ENCODE peak calls at places on chromosomes 13 and 19, in nine cellular contexts. One of them, this sample, is unnamed.

GRCh38 chr13:27909378-27909777 is 10.4 kb upstream of the PDX1 start:
- DNase-seq in activated T-helper 1 cell treated with anti-CD3 and anti-CD28 coated beads, Interleukin-12 subunit alpha, Interleukin-12 subunit beta, Interleukin-2, Interleukin-4 antibody, amounts not matched to agents 30 ng/mL and 10 ng/mL and 1 ng/mL, durations not matched to agents 14 hours and 24 hours and 36 hours: no peak
- DNase-seq in EH: no peak
- DNase-seq in stimulated activated CD8-positive, alpha-beta memory T cell treated with anti-CD3 and anti-CD28 coated beads, Interleukin-12 subunit alpha, Interleukin-12 subunit beta, amount 100 ng/mL, for 1 hour: no peak
- DNase-seq in left cardiac atrium: no peak
- DNase-seq in activated T-cell treated with anti-CD3 and anti-CD28 coated beads, Interleukin-2, amount 50 U/mL, for 72 hours: no peak
- DNase-seq in ELR: no peak
- DNase-seq in K562: no peak
- DNase-seq in stimulated activated CD4-positive, alpha-beta T cell treated with anti-CD3 and anti-CD28 coated beads, Interleukin-2, amount 100 ng/mL, for 48 hours: no peak
- DNase-seq in this sample: no peak

GRCh38 chr19:1465191-1466016 is 13.6 kb downstream of the C19orf25 start:
- DNase-seq in left cardiac atrium: no peak
- DNase-seq in K562: no peak
- DNase-seq in ELR: peak; percentile 56
- DNase-seq in activated T-cell treated with anti-CD3 and anti-CD28 coated beads, Interleukin-2, amount 50 U/mL, for 72 hours: peak; percentile 47
- DNase-seq in activated T-helper 1 cell treated with anti-CD3 and anti-CD28 coated beads, Interleukin-12 subunit alpha, Interleukin-12 subunit beta, Interleukin-2, Interleukin-4 antibody, amounts not matched to agents 30 ng/mL and 10 ng/mL and 1 ng/mL, durations not matched to agents 14 hours and 24 hours and 36 hours: no peak
- DNase-seq in stimulated activated CD4-positive, alpha-beta T cell treated with anti-CD3 and anti-CD28 coated beads, Interleukin-2, amount 100 ng/mL, for 48 hours: no peak
- DNase-seq in stimulated activated CD8-positive, alpha-beta memory T cell treated with anti-CD3 and anti-CD28 coated beads, Interleukin-12 subunit alpha, Interleukin-12 subunit beta, amount 100 ng/mL, for 1 hour: no peak
- DNase-seq in EH: peak; percentile 71
- DNase-seq in this sample: no peak

GRCh38 chr13:35630551-35631275 is 154.2 kb upstream of the MAB21L1 start:
- DNase-seq in stimulated activated CD4-positive, alpha-beta T cell treated with anti-CD3 and anti-CD28 coated beads, Interleukin-2, amount 100 ng/mL, for 48 hours: no peak
- DNase-seq in K562: peak; percentile 7
- DNase-seq in activated T-helper 1 cell treated with anti-CD3 and anti-CD28 coated beads, Interleukin-12 subunit alpha, Interleukin-12 subunit beta, Interleukin-2, Interleukin-4 antibody, amounts not matched to agents 30 ng/mL and 10 ng/mL and 1 ng/mL, durations not matched to agents 14 hours and 24 hours and 36 hours: no peak
- DNase-seq in left cardiac atrium: no peak
- DNase-seq in ELR: peak; percentile 87
- DNase-seq in EH: peak; percentile 77
- DNase-seq in stimulated activated CD8-positive, alpha-beta memory T cell treated with anti-CD3 and anti-CD28 coated beads, Interleukin-12 subunit alpha, Interleukin-12 subunit beta, amount 100 ng/mL, for 1 hour: no peak
- DNase-seq in activated T-cell treated with anti-CD3 and anti-CD28 coated beads, Interleukin-2, amount 50 U/mL, for 72 hours: no peak
- DNase-seq in this sample: no peak

GRCh38 chr13:97780486-97780885 is 173.0 kb upstream of the IPO5 start:
- DNase-seq in activated T-helper 1 cell treated with anti-CD3 and anti-CD28 coated beads, Interleukin-12 subunit alpha, Interleukin-12 subunit beta, Interleukin-2, Interleukin-4 antibody, amounts not matched to agents 30 ng/mL and 10 ng/mL and 1 ng/mL, durations not matched to agents 14 hours and 24 hours and 36 hours: no peak
- DNase-seq in left cardiac atrium: no peak
- DNase-seq in ELR: no peak
- DNase-seq in EH: no peak
- DNase-seq in stimulated activated CD4-positive, alpha-beta T cell treated with anti-CD3 and anti-CD28 coated beads, Interleukin-2, amount 100 ng/mL, for 48 hours: no peak
- DNase-seq in activated T-cell treated with anti-CD3 and anti-CD28 coated beads, Interleukin-2, amount 50 U/mL, for 72 hours: no peak
- DNase-seq in K562: no peak
- DNase-seq in stimulated activated CD8-positive, alpha-beta memory T cell treated with anti-CD3 and anti-CD28 coated beads, Interleukin-12 subunit alpha, Interleukin-12 subunit beta, amount 100 ng/mL, for 1 hour: no peak
- DNase-seq in this sample: no peak

GRCh38 chr19:48636859-48637448 is at the start of gene DBP:
- DNase-seq in K562: no peak
- DNase-seq in EH: peak; percentile 54
- DNase-seq in ELR: peak; percentile 40
- DNase-seq in left cardiac atrium: peak; percentile 53
- DNase-seq in stimulated activated CD4-positive, alpha-beta T cell treated with anti-CD3 and anti-CD28 coated beads, Interleukin-2, amount 100 ng/mL, for 48 hours: no peak
- DNase-seq in stimulated activated CD8-positive, alpha-beta memory T cell treated with anti-CD3 and anti-CD28 coated beads, Interleukin-12 subunit alpha, Interleukin-12 subunit beta, amount 100 ng/mL, for 1 hour: no peak
- DNase-seq in activated T-helper 1 cell treated with anti-CD3 and anti-CD28 coated beads, Interleukin-12 subunit alpha, Interleukin-12 subunit beta, Interleukin-2, Interleukin-4 antibody, amounts not matched to agents 30 ng/mL and 10 ng/mL and 1 ng/mL, durations not matched to agents 14 hours and 24 hours and 36 hours: no peak
- DNase-seq in activated T-cell treated with anti-CD3 and anti-CD28 coated beads, Interleukin-2, amount 50 U/mL, for 72 hours: no peak
- DNase-seq in this sample: no peak

GRCh38 chr19:38557205-38557799 is 60.5 kb downstream of the MAP4K1 start:
- DNase-seq in activated T-cell treated with anti-CD3 and anti-CD28 coated beads, Interleukin-2, amount 50 U/mL, for 72 hours: peak; percentile 64
- DNase-seq in ELR: no peak
- DNase-seq in left cardiac atrium: no peak
- DNase-seq in stimulated activated CD4-positive, alpha-beta T cell treated with anti-CD3 and anti-CD28 coated beads, Interleukin-2, amount 100 ng/mL, for 48 hours: no peak
- DNase-seq in activated T-helper 1 cell treated with anti-CD3 and anti-CD28 coated beads, Interleukin-12 subunit alpha, Interleukin-12 subunit beta, Interleukin-2, Interleukin-4 antibody, amounts not matched to agents 30 ng/mL and 10 ng/mL and 1 ng/mL, durations not matched to agents 14 hours and 24 hours and 36 hours: peak; percentile 15
- DNase-seq in stimulated activated CD8-positive, alpha-beta memory T cell treated with anti-CD3 and anti-CD28 coated beads, Interleukin-12 subunit alpha, Interleukin-12 subunit beta, amount 100 ng/mL, for 1 hour: no peak
- DNase-seq in EH: no peak
- DNase-seq in K562: peak; percentile 77
- DNase-seq in this sample: peak; percentile 78

GRCh38 chr19:372306-372890 is 27.8 kb upstream of the MIER2 start:
- DNase-seq in ELR: no peak
- DNase-seq in EH: peak; percentile 67
- DNase-seq in activated T-cell treated with anti-CD3 and anti-CD28 coated beads, Interleukin-2, amount 50 U/mL, for 72 hours: no peak
- DNase-seq in left cardiac atrium: peak; percentile 58
- DNase-seq in activated T-helper 1 cell treated with anti-CD3 and anti-CD28 coated beads, Interleukin-12 subunit alpha, Interleukin-12 subunit beta, Interleukin-2, Interleukin-4 antibody, amounts not matched to agents 30 ng/mL and 10 ng/mL and 1 ng/mL, durations not matched to agents 14 hours and 24 hours and 36 hours: no peak
- DNase-seq in stimulated activated CD4-positive, alpha-beta T cell treated with anti-CD3 and anti-CD28 coated beads, Interleukin-2, amount 100 ng/mL, for 48 hours: no peak
- DNase-seq in K562: no peak
- DNase-seq in stimulated activated CD8-positive, alpha-beta memory T cell treated with anti-CD3 and anti-CD28 coated beads, Interleukin-12 subunit alpha, Interleukin-12 subunit beta, amount 100 ng/mL, for 1 hour: no peak
- DNase-seq in this sample: no peak

GRCh38 chr19:5345895-5346386 is 5.3 kb upstream of the PTPRS start:
- DNase-seq in left cardiac atrium: no peak
- DNase-seq in stimulated activated CD8-positive, alpha-beta memory T cell treated with anti-CD3 and anti-CD28 coated beads, Interleukin-12 subunit alpha, Interleukin-12 subunit beta, amount 100 ng/mL, for 1 hour: no peak
- DNase-seq in activated T-helper 1 cell treated with anti-CD3 and anti-CD28 coated beads, Interleukin-12 subunit alpha, Interleukin-12 subunit beta, Interleukin-2, Interleukin-4 antibody, amounts not matched to agents 30 ng/mL and 10 ng/mL and 1 ng/mL, durations not matched to agents 14 hours and 24 hours and 36 hours: no peak
- DNase-seq in ELR: peak; percentile 69
- DNase-seq in stimulated activated CD4-positive, alpha-beta T cell treated with anti-CD3 and anti-CD28 coated beads, Interleukin-2, amount 100 ng/mL, for 48 hours: no peak
- DNase-seq in activated T-cell treated with anti-CD3 and anti-CD28 coated beads, Interleukin-2, amount 50 U/mL, for 72 hours: no peak
- DNase-seq in K562: no peak
- DNase-seq in EH: peak; percentile 79
- DNase-seq in this sample: peak; percentile 45

GRCh38 chr19:34418300-34418699 is 9.9 kb upstream of the UBA2 start:
- DNase-seq in ELR: no peak
- DNase-seq in stimulated activated CD4-positive, alpha-beta T cell treated with anti-CD3 and anti-CD28 coated beads, Interleukin-2, amount 100 ng/mL, for 48 hours: no peak
- DNase-seq in activated T-cell treated with anti-CD3 and anti-CD28 coated beads, Interleukin-2, amount 50 U/mL, for 72 hours: no peak
- DNase-seq in EH: no peak
- DNase-seq in activated T-helper 1 cell treated with anti-CD3 and anti-CD28 coated beads, Interleukin-12 subunit alpha, Interleukin-12 subunit beta, Interleukin-2, Interleukin-4 antibody, amounts not matched to agents 30 ng/mL and 10 ng/mL and 1 ng/mL, durations not matched to agents 14 hours and 24 hours and 36 hours: no peak
- DNase-seq in stimulated activated CD8-positive, alpha-beta memory T cell treated with anti-CD3 and anti-CD28 coated beads, Interleukin-12 subunit alpha, Interleukin-12 subunit beta, amount 100 ng/mL, for 1 hour: no peak
- DNase-seq in left cardiac atrium: no peak
- DNase-seq in K562: no peak
- DNase-seq in this sample: no peak

GRCh38 chr13:36190771-36191170 is 23.6 kb downstream of the SOHLH2 start:
- DNase-seq in stimulated activated CD8-positive, alpha-beta memory T cell treated with anti-CD3 and anti-CD28 coated beads, Interleukin-12 subunit alpha, Interleukin-12 subunit beta, amount 100 ng/mL, for 1 hour: no peak
- DNase-seq in ELR: no peak
- DNase-seq in left cardiac atrium: no peak
- DNase-seq in activated T-cell treated with anti-CD3 and anti-CD28 coated beads, Interleukin-2, amount 50 U/mL, for 72 hours: no peak
- DNase-seq in EH: peak; percentile 20
- DNase-seq in K562: no peak
- DNase-seq in stimulated activated CD4-positive, alpha-beta T cell treated with anti-CD3 and anti-CD28 coated beads, Interleukin-2, amount 100 ng/mL, for 48 hours: no peak
- DNase-seq in activated T-helper 1 cell treated with anti-CD3 and anti-CD28 coated beads, Interleukin-12 subunit alpha, Interleukin-12 subunit beta, Interleukin-2, Interleukin-4 antibody, amounts not matched to agents 30 ng/mL and 10 ng/mL and 1 ng/mL, durations not matched to agents 14 hours and 24 hours and 36 hours: no peak
- DNase-seq in this sample: no peak

GRCh38 chr19:41897181-41897580 is 14.2 kb downstream of the ARHGEF1 start:
- DNase-seq in EH: no peak
- DNase-seq in activated T-helper 1 cell treated with anti-CD3 and anti-CD28 coated beads, Interleukin-12 subunit alpha, Interleukin-12 subunit beta, Interleukin-2, Interleukin-4 antibody, amounts not matched to agents 30 ng/mL and 10 ng/mL and 1 ng/mL, durations not matched to agents 14 hours and 24 hours and 36 hours: no peak
- DNase-seq in stimulated activated CD8-positive, alpha-beta memory T cell treated with anti-CD3 and anti-CD28 coated beads, Interleukin-12 subunit alpha, Interleukin-12 subunit beta, amount 100 ng/mL, for 1 hour: no peak
- DNase-seq in left cardiac atrium: no peak
- DNase-seq in ELR: no peak
- DNase-seq in stimulated activated CD4-positive, alpha-beta T cell treated with anti-CD3 and anti-CD28 coated beads, Interleukin-2, amount 100 ng/mL, for 48 hours: no peak
- DNase-seq in activated T-cell treated with anti-CD3 and anti-CD28 coated beads, Interleukin-2, amount 50 U/mL, for 72 hours: no peak
- DNase-seq in K562: peak; percentile 59
- DNase-seq in this sample: no peak

GRCh38 chr19:53422551-53422950 is 9.2 kb upstream of the ZNF761 start:
- DNase-seq in EH: no peak
- DNase-seq in activated T-helper 1 cell treated with anti-CD3 and anti-CD28 coated beads, Interleukin-12 subunit alpha, Interleukin-12 subunit beta, Interleukin-2, Interleukin-4 antibody, amounts not matched to agents 30 ng/mL and 10 ng/mL and 1 ng/mL, durations not matched to agents 14 hours and 24 hours and 36 hours: no peak
- DNase-seq in K562: no peak
- DNase-seq in left cardiac atrium: no peak
- DNase-seq in stimulated activated CD4-positive, alpha-beta T cell treated with anti-CD3 and anti-CD28 coated beads, Interleukin-2, amount 100 ng/mL, for 48 hours: no peak
- DNase-seq in activated T-cell treated with anti-CD3 and anti-CD28 coated beads, Interleukin-2, amount 50 U/mL, for 72 hours: no peak
- DNase-seq in ELR: no peak
- DNase-seq in stimulated activated CD8-positive, alpha-beta memory T cell treated with anti-CD3 and anti-CD28 coated beads, Interleukin-12 subunit alpha, Interleukin-12 subunit beta, amount 100 ng/mL, for 1 hour: no peak
- DNase-seq in this sample: no peak

GRCh38 chr13:112446867-112447266 is 70.7 kb downstream of the SPACA7 start:
- DNase-seq in ELR: no peak
- DNase-seq in K562: no peak
- DNase-seq in left cardiac atrium: no peak
- DNase-seq in activated T-helper 1 cell treated with anti-CD3 and anti-CD28 coated beads, Interleukin-12 subunit alpha, Interleukin-12 subunit beta, Interleukin-2, Interleukin-4 antibody, amounts not matched to agents 30 ng/mL and 10 ng/mL and 1 ng/mL, durations not matched to agents 14 hours and 24 hours and 36 hours: no peak
- DNase-seq in stimulated activated CD4-positive, alpha-beta T cell treated with anti-CD3 and anti-CD28 coated beads, Interleukin-2, amount 100 ng/mL, for 48 hours: no peak
- DNase-seq in stimulated activated CD8-positive, alpha-beta memory T cell treated with anti-CD3 and anti-CD28 coated beads, Interleukin-12 subunit alpha, Interleukin-12 subunit beta, amount 100 ng/mL, for 1 hour: no peak
- DNase-seq in EH: no peak
- DNase-seq in activated T-cell treated with anti-CD3 and anti-CD28 coated beads, Interleukin-2, amount 50 U/mL, for 72 hours: no peak
- DNase-seq in this sample: no peak

GRCh38 chr13:75860935-75861334 is 224.8 kb downstream of the LMO7 start:
- DNase-seq in activated T-cell treated with anti-CD3 and anti-CD28 coated beads, Interleukin-2, amount 50 U/mL, for 72 hours: no peak
- DNase-seq in stimulated activated CD8-positive, alpha-beta memory T cell treated with anti-CD3 and anti-CD28 coated beads, Interleukin-12 subunit alpha, Interleukin-12 subunit beta, amount 100 ng/mL, for 1 hour: no peak
- DNase-seq in EH: no peak
- DNase-seq in K562: no peak
- DNase-seq in stimulated activated CD4-positive, alpha-beta T cell treated with anti-CD3 and anti-CD28 coated beads, Interleukin-2, amount 100 ng/mL, for 48 hours: no peak
- DNase-seq in ELR: no peak
- DNase-seq in left cardiac atrium: no peak
- DNase-seq in activated T-helper 1 cell treated with anti-CD3 and anti-CD28 coated beads, Interleukin-12 subunit alpha, Interleukin-12 subunit beta, Interleukin-2, Interleukin-4 antibody, amounts not matched to agents 30 ng/mL and 10 ng/mL and 1 ng/mL, durations not matched to agents 14 hours and 24 hours and 36 hours: no peak
- DNase-seq in this sample: no peak

GRCh38 chr19:8085606-8086464 is 33.3 kb downstream of the CCL25 start:
- DNase-seq in stimulated activated CD8-positive, alpha-beta memory T cell treated with anti-CD3 and anti-CD28 coated beads, Interleukin-12 subunit alpha, Interleukin-12 subunit beta, amount 100 ng/mL, for 1 hour: no peak
- DNase-seq in activated T-helper 1 cell treated with anti-CD3 and anti-CD28 coated beads, Interleukin-12 subunit alpha, Interleukin-12 subunit beta, Interleukin-2, Interleukin-4 antibody, amounts not matched to agents 30 ng/mL and 10 ng/mL and 1 ng/mL, durations not matched to agents 14 hours and 24 hours and 36 hours: no peak
- DNase-seq in left cardiac atrium: no peak
- DNase-seq in activated T-cell treated with anti-CD3 and anti-CD28 coated beads, Interleukin-2, amount 50 U/mL, for 72 hours: no peak
- DNase-seq in K562: peak; percentile 91
- DNase-seq in EH: no peak
- DNase-seq in ELR: no peak
- DNase-seq in stimulated activated CD4-positive, alpha-beta T cell treated with anti-CD3 and anti-CD28 coated beads, Interleukin-2, amount 100 ng/mL, for 48 hours: no peak
- DNase-seq in this sample: no peak

GRCh38 chr19:55344444-55344843 is 4.8 kb downstream of the KMT5C start:
- DNase-seq in activated T-helper 1 cell treated with anti-CD3 and anti-CD28 coated beads, Interleukin-12 subunit alpha, Interleukin-12 subunit beta, Interleukin-2, Interleukin-4 antibody, amounts not matched to agents 30 ng/mL and 10 ng/mL and 1 ng/mL, durations not matched to agents 14 hours and 24 hours and 36 hours: no peak
- DNase-seq in ELR: no peak
- DNase-seq in stimulated activated CD4-positive, alpha-beta T cell treated with anti-CD3 and anti-CD28 coated beads, Interleukin-2, amount 100 ng/mL, for 48 hours: no peak
- DNase-seq in stimulated activated CD8-positive, alpha-beta memory T cell treated with anti-CD3 and anti-CD28 coated beads, Interleukin-12 subunit alpha, Interleukin-12 subunit beta, amount 100 ng/mL, for 1 hour: no peak
- DNase-seq in K562: no peak
- DNase-seq in left cardiac atrium: no peak
- DNase-seq in activated T-cell treated with anti-CD3 and anti-CD28 coated beads, Interleukin-2, amount 50 U/mL, for 72 hours: no peak
- DNase-seq in EH: peak; percentile 29
- DNase-seq in this sample: no peak

GRCh38 chr19:35138305-35138799 is 272 bp upstream of the FXYD1 start:
- DNase-seq in EH: no peak
- DNase-seq in stimulated activated CD8-positive, alpha-beta memory T cell treated with anti-CD3 and anti-CD28 coated beads, Interleukin-12 subunit alpha, Interleukin-12 subunit beta, amount 100 ng/mL, for 1 hour: no peak
- DNase-seq in stimulated activated CD4-positive, alpha-beta T cell treated with anti-CD3 and anti-CD28 coated beads, Interleukin-2, amount 100 ng/mL, for 48 hours: no peak
- DNase-seq in K562: no peak
- DNase-seq in ELR: no peak
- DNase-seq in activated T-helper 1 cell treated with anti-CD3 and anti-CD28 coated beads, Interleukin-12 subunit alpha, Interleukin-12 subunit beta, Interleukin-2, Interleukin-4 antibody, amounts not matched to agents 30 ng/mL and 10 ng/mL and 1 ng/mL, durations not matched to agents 14 hours and 24 hours and 36 hours: no peak
- DNase-seq in activated T-cell treated with anti-CD3 and anti-CD28 coated beads, Interleukin-2, amount 50 U/mL, for 72 hours: no peak
- DNase-seq in left cardiac atrium: no peak
- DNase-seq in this sample: no peak

GRCh38 chr19:15101479-15102082 is 5.6 kb upstream of the SYDE1 start:
- DNase-seq in stimulated activated CD8-positive, alpha-beta memory T cell treated with anti-CD3 and anti-CD28 coated beads, Interleukin-12 subunit alpha, Interleukin-12 subunit beta, amount 100 ng/mL, for 1 hour: peak; percentile 16
- DNase-seq in stimulated activated CD4-positive, alpha-beta T cell treated with anti-CD3 and anti-CD28 coated beads, Interleukin-2, amount 100 ng/mL, for 48 hours: peak; percentile 59
- DNase-seq in left cardiac atrium: no peak
- DNase-seq in ELR: peak; percentile 56
- DNase-seq in K562: peak; percentile 60
- DNase-seq in activated T-cell treated with anti-CD3 and anti-CD28 coated beads, Interleukin-2, amount 50 U/mL, for 72 hours: peak; percentile 64
- DNase-seq in EH: peak; percentile 65
- DNase-seq in activated T-helper 1 cell treated with anti-CD3 and anti-CD28 coated beads, Interleukin-12 subunit alpha, Interleukin-12 subunit beta, Interleukin-2, Interleukin-4 antibody, amounts not matched to agents 30 ng/mL and 10 ng/mL and 1 ng/mL, durations not matched to agents 14 hours and 24 hours and 36 hours: peak; percentile 29
- DNase-seq in this sample: no peak

GRCh38 chr13:45527699-45528462 is 63.1 kb downstream of the COG3 start:
- DNase-seq in left cardiac atrium: no peak
- DNase-seq in stimulated activated CD4-positive, alpha-beta T cell treated with anti-CD3 and anti-CD28 coated beads, Interleukin-2, amount 100 ng/mL, for 48 hours: no peak
- DNase-seq in activated T-helper 1 cell treated with anti-CD3 and anti-CD28 coated beads, Interleukin-12 subunit alpha, Interleukin-12 subunit beta, Interleukin-2, Interleukin-4 antibody, amounts not matched to agents 30 ng/mL and 10 ng/mL and 1 ng/mL, durations not matched to agents 14 hours and 24 hours and 36 hours: no peak
- DNase-seq in EH: peak; percentile 25
- DNase-seq in K562: no peak
- DNase-seq in ELR: peak; percentile 68
- DNase-seq in activated T-cell treated with anti-CD3 and anti-CD28 coated beads, Interleukin-2, amount 50 U/mL, for 72 hours: no peak
- DNase-seq in stimulated activated CD8-positive, alpha-beta memory T cell treated with anti-CD3 and anti-CD28 coated beads, Interleukin-12 subunit alpha, Interleukin-12 subunit beta, amount 100 ng/mL, for 1 hour: no peak
- DNase-seq in this sample: no peak